ENCODE peak calls at places on chromosomes 16 and 17, in four cellular contexts. C, L, R and F are unnamed samples.
A peak's percentile ranks its signal among the peaks of the same experiment; 100 is the strongest.

GRCh38 chr16:2009302-2009711 is 314 bp downstream of the ZNF598 start:
- DNase-seq in R (no peak), L (no peak), C (no peak), F (no peak)

GRCh38 chr17:80320496-80320895 is 59.8 kb downstream of the RNF213 start:
- DNase-seq in R (no peak), L (no peak), C (no peak), F (no peak)

GRCh38 chr17:20143740-20144139 is 134.6 kb downstream of the SPECC1 start:
- DNase-seq in C (no peak), R (no peak), L (no peak), F (no peak)

GRCh38 chr16:4372578-4373355 is 1.1 kb downstream of the VASN start:
- DNase-seq in R (no peak), C (no peak), L (no peak), F (no peak)

GRCh38 chr17:76475302-76475701 is 7.9 kb downstream of the AANAT start:
- DNase-seq in R (no peak), C (no peak), L (no peak), F (no peak)

GRCh38 chr17:80940171-80941123 is 51.2 kb upstream of the CHMP6 start:
- DNase-seq in C (no peak), L (no peak), R (no peak), F (no peak)

GRCh38 chr16:60304725-60305124 is 1570.6 kb upstream of the GOT2 start:
- DNase-seq in L (no peak), R (no peak), C (no peak), F (no peak)

GRCh38 chr17:14429084-14429483 is 128.2 kb downstream of the HS3ST3B1 start:
- DNase-seq in R (no peak), C (no peak), L (no peak), F (no peak)

GRCh38 chr17:55219939-55220338 is 44.8 kb upstream of the HLF start:
- DNase-seq in L (no peak), C (no peak), R (peak; percentile 12), F (no peak)

GRCh38 chr16:12502671-12503070 is 301.0 kb downstream of the CPPED1 start:
- DNase-seq in C (no peak), R (no peak), L (no peak), F (no peak)

GRCh38 chr17:57701121-57701520 is 44.0 kb downstream of the CCDC182 start:
- DNase-seq in C (no peak), R (no peak), L (peak; percentile 39), F (no peak)

GRCh38 chr16:30894540-30895368 is 877 bp upstream of the BCL7C start:
- DNase-seq in L (no peak), C (no peak), R (no peak), F (no peak)

GRCh38 chr17:15912416-15912955 is 32.4 kb upstream of the ADORA2B start:
- DNase-seq in R (no peak), C (no peak), L (no peak), F (no peak)

GRCh38 chr16:48347980-48348379 is 37.2 kb downstream of the SIAH1 start:
- DNase-seq in L (no peak), C (no peak), R (no peak), F (no peak)

GRCh38 chr17:31802502-31802901 is 56.5 kb downstream of the COPRS start:
- DNase-seq in R (no peak), C (no peak), L (no peak), F (peak; percentile 16)

GRCh38 chr17:30336369-30337171 is 2.7 kb upstream of the TMIGD1 start:
- DNase-seq in L (peak; percentile 80), R (peak; percentile 32), C (no peak), F (peak; percentile 49)

GRCh38 chr16:11560701-11561439 is 25.8 kb downstream of the LITAF start:
- DNase-seq in C (peak; percentile 50), R (no peak), L (no peak), F (peak; percentile 13)

GRCh38 chr16:25006504-25007055 is 8.6 kb downstream of the ARHGAP17 start:
- DNase-seq in C (peak; percentile 41), R (no peak), L (no peak), F (no peak)